ENCODE peak calls at places on chromosome 19, in five cellular contexts. B, M, D, E and K are unnamed samples.

GRCh38 chr19:11201791-11202190 is 4.4 kb upstream of the KANK2 start:
- DNase-seq in M (no peak), D (no peak), E (no peak), B (no peak), K (no peak)

GRCh38 chr19:10269333-10270179 is 1.4 kb upstream of the ICAM1 start:
- DNase-seq in D (peak), E (peak), B (no peak), M (no peak), K (peak)

GRCh38 chr19:14430712-14431111 is 2.4 kb upstream of the PKN1 start:
- DNase-seq in D (no peak), E (no peak), M (no peak), B (no peak), K (no peak)

GRCh38 chr19:46718157-46718933 is 1.4 kb upstream of the PRKD2 start:
- DNase-seq in B (peak), M (peak), E (no peak), D (no peak), K (no peak)

GRCh38 chr19:46841458-46842083 is 9.1 kb downstream of the AP2S1 start:
- DNase-seq in M (no peak), B (no peak), E (no peak), D (no peak), K (no peak)

GRCh38 chr19:35306473-35307246 is 14.7 kb downstream of the MAG start:
- DNase-seq in D (peak), M (peak), E (no peak), B (no peak), K (no peak)

GRCh38 chr19:30695171-30695875 is 323.1 kb downstream of the ZNF536 start:
- DNase-seq in D (no peak), M (no peak), E (no peak), B (no peak), K (no peak)

GRCh38 chr19:35119578-35119977 is 4.0 kb downstream of the FXYD3 start:
- DNase-seq in B (no peak), M (no peak), E (no peak), D (no peak), K (no peak)

GRCh38 chr19:53659292-53659691 is 27.5 kb downstream of the DPRX start:
- DNase-seq in E (no peak), D (peak), B (no peak), M (no peak), K (peak)

DNA sequence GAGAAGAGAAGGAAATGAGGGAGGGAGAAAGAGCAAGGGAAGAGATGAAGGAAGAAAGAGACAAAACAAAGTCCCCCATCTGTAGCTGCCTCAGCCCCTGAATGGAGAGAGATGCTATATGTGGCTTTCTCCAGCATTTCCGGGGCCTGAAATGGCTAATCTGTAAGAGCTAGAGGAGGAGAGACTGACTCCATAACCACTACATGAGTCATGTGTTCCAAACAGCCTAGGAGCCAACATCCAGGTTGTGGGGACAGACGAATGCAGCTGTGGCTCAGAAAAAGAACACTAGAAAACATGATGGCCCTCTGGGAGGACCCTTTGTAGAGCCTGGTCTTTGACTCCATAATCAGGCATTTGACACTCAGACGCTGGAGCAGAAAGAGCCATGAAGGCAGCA is 292.0 kb upstream of the ZNF507 start:
- DNase-seq in M (no peak), E (no peak), D (no peak), B (no peak), K (no peak)
- TF ChIP-seq REST in M (no peak), E (no peak), D (no peak), B (no peak), K (no peak)

DNA sequence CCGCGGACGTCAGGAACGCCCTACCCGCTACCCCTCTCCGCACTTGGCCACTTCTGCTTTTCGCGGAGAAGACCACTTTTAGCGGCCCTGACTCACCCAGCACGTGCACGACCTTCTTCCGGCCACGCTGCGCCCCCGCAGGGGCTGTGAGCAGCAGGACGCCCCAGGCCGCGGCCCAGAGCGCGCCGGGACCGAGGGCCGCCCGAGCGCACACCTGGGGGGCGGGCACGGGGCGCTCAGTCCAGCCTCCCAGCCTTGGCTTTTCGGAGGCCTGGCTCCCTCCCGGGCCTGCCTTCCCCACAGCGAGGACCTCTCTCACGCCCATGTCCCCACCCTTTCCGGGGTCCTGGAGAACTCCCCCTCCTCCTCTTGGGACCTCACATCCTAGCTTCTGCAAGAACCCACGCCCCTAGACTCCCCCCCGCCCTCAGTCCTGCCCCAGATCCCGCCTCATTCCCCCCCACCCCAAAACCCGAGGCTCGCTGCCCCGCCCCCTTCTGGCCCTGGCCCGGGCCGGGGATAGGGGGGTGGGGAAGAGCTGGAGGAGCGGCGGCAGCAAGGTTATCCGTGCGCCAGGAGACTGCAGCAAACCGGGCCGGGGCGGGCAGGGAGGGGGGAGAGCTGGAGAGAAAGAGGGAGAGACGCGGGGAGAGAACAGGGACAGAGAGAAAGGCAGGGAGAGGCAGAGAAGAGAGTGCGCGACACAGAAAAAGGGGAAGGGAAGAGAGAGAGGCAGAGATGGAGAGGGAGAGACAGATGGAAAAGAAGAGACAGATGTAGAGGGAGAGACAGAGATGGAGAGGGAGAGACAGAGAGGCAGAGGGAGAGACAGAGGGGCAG is 11.5 kb downstream of the TM6SF2 start:
- DNase-seq in M (no peak), B (no peak), E (no peak), D (no peak), K (no peak)
- H3K4me3 ChIP-seq in M (peak), B (no peak), E (no peak), D (no peak), K (no peak)

DNA sequence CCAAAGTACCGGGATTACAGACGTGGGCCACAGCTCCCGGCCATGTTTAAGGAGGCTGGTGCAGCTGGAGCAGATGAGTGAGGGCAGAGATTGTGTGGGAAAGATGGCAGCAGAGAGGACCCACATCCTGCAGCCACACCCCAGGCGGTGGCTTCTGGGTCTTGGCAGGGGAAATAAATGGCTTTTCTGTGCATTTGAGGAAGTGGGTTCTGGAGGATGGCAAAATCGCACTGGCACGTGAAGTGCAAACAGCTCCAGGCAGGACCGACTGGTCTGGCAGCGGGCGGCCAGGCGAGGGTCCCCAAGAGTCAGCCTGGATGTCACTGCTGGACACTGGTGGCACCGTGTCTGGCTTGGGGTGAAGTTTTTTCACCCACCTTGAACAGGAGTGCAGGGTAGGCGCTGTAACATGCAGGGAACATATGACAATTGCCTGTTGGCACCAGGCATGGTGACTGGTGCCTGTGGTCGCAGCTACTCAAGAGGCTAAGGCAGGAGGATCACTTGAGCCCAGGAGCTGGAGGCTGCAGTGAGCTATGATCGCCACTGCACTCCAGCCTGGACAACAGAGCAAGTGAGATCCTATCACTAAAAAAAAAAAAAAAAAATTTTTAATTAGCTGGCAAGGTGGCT is 8.4 kb downstream of the B3GNT3 start:
- DNase-seq in D (no peak), M (no peak), B (no peak), E (no peak), K (no peak)
- TF ChIP-seq REST in D (no peak), M (no peak), B (no peak), E (no peak), K (no peak)

GRCh38 chr19:2223959-2224358 is 12.2 kb downstream of the PLEKHJ1 start:
- DNase-seq in D (no peak), B (no peak), M (no peak), E (no peak), K (no peak)

GRCh38 chr19:2221250-2221831 is 14.8 kb downstream of the PLEKHJ1 start:
- DNase-seq in B (no peak), E (no peak), M (no peak), D (no peak), K (peak)

GRCh38 chr19:2224754-2225349 is 11.3 kb downstream of the PLEKHJ1 start:
- DNase-seq in M (no peak), E (no peak), B (no peak), D (no peak), K (no peak)

GRCh38 chr19:2221918-2222317 is 14.2 kb downstream of the PLEKHJ1 start:
- DNase-seq in B (no peak), D (no peak), M (no peak), E (no peak), K (no peak)

GRCh38 chr19:2223391-2223790 is 12.7 kb downstream of the PLEKHJ1 start:
- DNase-seq in D (no peak), M (no peak), B (no peak), E (no peak), K (no peak)
- H3K4me3 ChIP-seq in D (no peak), M (no peak), B (no peak), E (no peak), K (no peak)